ENCODE peak calls at places on chromosomes 6 and 20, in five cellular contexts. S is HepG2, O is A549, F is HCT116, V is endothelial cell of umbilical vein. D is an unnamed sample.

GRCh38 chr6:44733146-44733545 is 345.6 kb downstream of the CDC5L start:
- DNase-seq in S (no peak), O (no peak), F (no peak), V (no peak), D (no peak)

GRCh38 chr6:13919861-13920260 is 4.9 kb upstream of the RNF182 start:
- DNase-seq in S (no peak), O (no peak), F (no peak), V (no peak), D (no peak)

GRCh38 chr6:43219119-43219518 is 10.2 kb downstream of the DNPH1 start:
- DNase-seq in S (no peak), O (no peak), F (no peak), V (no peak), D (no peak)

GRCh38 chr6:54980511-54981275 is 134.1 kb downstream of the FAM83B start:
- DNase-seq in S (no peak), O (no peak), F (no peak), V (no peak), D (no peak)

GRCh38 chr20:32761831-32762753 is at the start of gene DNMT3B:
- DNase-seq in S (peak; percentile 60), O (peak; percentile 84), F (peak; percentile 41), V (peak; percentile 79), D (peak; percentile 92)

GRCh38 chr6:55433446-55434130 is 106.3 kb downstream of the GFRAL start:
- DNase-seq in S (no peak), O (no peak), F (no peak), V (no peak), D (peak; percentile 45)

GRCh38 chr20:48807586-48808381 is 20.0 kb downstream of the PREX1 start:
- DNase-seq in S (no peak), O (no peak), F (no peak), V (no peak), D (no peak)

GRCh38 chr6:21033575-21034026 is 499.3 kb downstream of the CDKAL1 start:
- DNase-seq in S (no peak), O (peak; percentile 14), F (no peak), V (peak; percentile 27), D (no peak)

GRCh38 chr6:35635601-35636597 is 52.8 kb downstream of the FKBP5 start:
- DNase-seq in S (no peak), O (no peak), F (no peak), V (no peak), D (no peak)

GRCh38 chr6:100353276-100354015 is 111.3 kb downstream of the SIM1 start:
- DNase-seq in S (no peak), O (no peak), F (no peak), V (no peak), D (peak; percentile 33)

GRCh38 chr6:133986942-133987341 is 33.9 kb downstream of the TBPL1 start:
- DNase-seq in S (no peak), O (no peak), F (no peak), V (no peak), D (no peak)

GRCh38 chr6:40630046-40630445 is 42.9 kb upstream of the LRFN2 start:
- DNase-seq in S (no peak), O (no peak), F (no peak), V (no peak), D (no peak)

GRCh38 chr20:7903429-7903828 is 36.8 kb downstream of the HAO1 start:
- DNase-seq in S (no peak), O (no peak), F (no peak), V (no peak), D (no peak)

GRCh38 chr6:139539852-139540251 is 165.4 kb upstream of the CITED2 start:
- DNase-seq in S (peak; percentile 52), O (peak; percentile 76), F (peak; percentile 68), V (peak; percentile 13), D (no peak)

GRCh38 chr6:98848539-98849210 is 14.3 kb downstream of the POU3F2 start:
- DNase-seq in S (no peak), O (no peak), F (no peak), V (no peak), D (no peak)

GRCh38 chr20:64209148-64209547 is 44.9 kb downstream of the MYT1 start:
- DNase-seq in S (no peak), O (no peak), F (no peak), V (no peak), D (no peak)

GRCh38 chr6:25482996-25483395 is 169.0 kb upstream of the SCGN start:
- DNase-seq in S (no peak), O (no peak), F (no peak), V (no peak), D (no peak)

GRCh38 chr6:163620101-163620500 is 205.6 kb downstream of the QKI start:
- DNase-seq in S (no peak), O (no peak), F (no peak), V (no peak), D (no peak)

GRCh38 chr6:4009486-4009885 is 69.5 kb downstream of the FAM217A start:
- DNase-seq in S (no peak), O (no peak), F (no peak), V (no peak), D (no peak)

GRCh38 chr6:4010035-4010434 is 68.9 kb downstream of the FAM217A start:
- DNase-seq in S (no peak), O (no peak), F (no peak), V (no peak), D (no peak)

GRCh38 chr6:4010682-4011081 is 68.3 kb downstream of the FAM217A start:
- DNase-seq in S (peak; percentile 49), O (no peak), F (no peak), V (no peak), D (peak; percentile 77)

GRCh38 chr6:4004249-4004648 is 74.7 kb downstream of the FAM217A start:
- DNase-seq in S (no peak), O (no peak), F (no peak), V (no peak), D (no peak)

DNA sequence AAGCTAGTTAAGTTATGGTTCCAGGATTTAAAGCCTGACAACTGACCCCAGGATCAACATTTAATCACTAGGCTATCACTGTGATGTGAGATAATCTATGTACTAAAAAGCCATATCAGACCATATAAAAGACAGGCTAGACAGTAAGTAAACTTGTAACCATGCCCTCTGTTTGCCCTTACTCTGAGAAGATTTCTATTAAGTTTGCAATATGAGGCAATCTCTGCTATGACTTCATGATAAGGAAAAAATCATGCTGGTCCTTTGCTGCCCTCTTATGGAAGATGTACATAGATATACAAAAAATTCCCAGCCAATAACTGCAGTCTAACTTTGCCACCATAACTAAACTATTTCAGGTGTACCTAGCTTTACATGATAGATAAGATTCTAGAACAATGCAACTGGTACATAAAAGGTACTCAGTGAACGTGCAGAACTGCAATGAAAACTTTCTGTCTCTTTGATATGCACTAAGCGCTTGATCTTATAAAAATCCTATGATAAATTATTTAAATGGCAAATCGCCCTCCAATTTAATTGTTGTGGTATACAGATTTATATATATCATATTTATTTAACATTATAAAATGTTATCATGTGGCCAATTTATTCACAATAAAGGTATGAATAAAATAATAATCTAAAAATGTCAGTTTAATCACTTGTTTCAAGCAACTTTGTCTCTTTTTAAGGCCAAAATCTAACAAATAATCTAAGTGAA is 70.5 kb downstream of the FAM217A start:
- DNase-seq in S (peak; percentile 86), O (peak; percentile 85), F (peak; percentile 56), V (peak; percentile 76), D (peak; percentile 82)
- TF ChIP-seq CTCF in S (peak; percentile 76), O (peak; percentile 63), F (peak; percentile 62), V (peak; percentile 45), D (peak; percentile 43)

DNA sequence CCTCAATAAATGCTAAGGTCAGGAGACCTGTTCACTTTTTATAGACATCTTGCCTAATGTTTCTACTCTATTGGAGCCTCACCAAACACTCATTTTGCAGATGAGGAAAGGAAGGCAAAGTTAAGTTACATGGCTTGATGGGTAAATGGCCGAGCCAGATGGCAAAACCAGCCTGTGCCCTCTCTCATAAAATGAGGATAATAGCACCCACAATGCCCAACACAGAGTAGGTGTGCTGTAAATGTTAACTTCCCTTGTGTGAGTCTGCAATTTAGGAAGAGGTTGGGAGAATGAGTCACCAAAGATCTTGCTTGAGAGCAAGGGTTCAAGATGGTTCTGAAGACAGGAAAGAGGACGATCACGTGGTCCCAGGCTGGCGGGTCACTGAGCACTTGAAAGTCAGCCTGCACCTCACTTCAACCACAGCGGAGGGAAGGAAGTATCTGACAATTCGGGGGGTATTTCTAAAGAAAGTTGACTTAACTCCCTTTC is 3.3 kb downstream of the KCNK5 start:
- DNase-seq in S (no peak), O (no peak), F (no peak), V (no peak), D (peak; percentile 96)
- TF ChIP-seq MAX in S (no peak), O (no peak), F (no peak), V (no peak), D (peak; percentile 99)

DNA sequence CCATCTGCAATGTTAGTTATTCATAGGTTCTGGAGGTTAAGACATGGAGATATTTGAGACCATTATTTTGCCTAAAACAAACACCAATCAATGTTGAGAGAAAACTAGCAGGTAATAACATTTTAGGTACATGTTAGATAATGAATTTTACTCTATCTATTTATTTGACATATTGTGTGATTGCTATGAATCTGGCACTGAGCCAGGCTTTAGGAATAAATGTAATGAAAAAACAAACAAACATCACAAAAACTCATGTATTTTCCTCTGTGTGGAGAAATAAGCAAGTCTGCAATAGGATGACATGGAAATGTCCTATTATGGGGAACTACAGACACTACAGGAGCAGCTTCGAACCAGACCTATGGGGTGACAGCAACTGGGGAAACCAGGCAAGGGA is 57.8 kb downstream of the OPN5 start:
- DNase-seq in S (no peak), O (no peak), F (no peak), V (no peak), D (no peak)
- H3K4me3 ChIP-seq in S (no peak overlapping the region), O (no peak overlapping the region), F (no peak overlapping the region), V (no peak overlapping the region), D (no peak overlapping the region)

GRCh38 chr20:25352746-25353145 is 37.9 kb downstream of the ABHD12 start:
- DNase-seq in S (no peak), O (no peak), F (no peak), V (no peak), D (no peak)

GRCh38 chr20:25355191-25355590 is 35.4 kb downstream of the ABHD12 start:
- DNase-seq in S (no peak), O (no peak), F (no peak), V (no peak), D (peak; percentile 18)

GRCh38 chr20:25353368-25353753 is 37.3 kb downstream of the ABHD12 start:
- DNase-seq in S (no peak), O (no peak), F (no peak), V (no peak), D (no peak)

GRCh38 chr20:25355866-25356265 is 34.8 kb downstream of the ABHD12 start:
- DNase-seq in S (no peak), O (no peak), F (no peak), V (no peak), D (no peak)

DNA sequence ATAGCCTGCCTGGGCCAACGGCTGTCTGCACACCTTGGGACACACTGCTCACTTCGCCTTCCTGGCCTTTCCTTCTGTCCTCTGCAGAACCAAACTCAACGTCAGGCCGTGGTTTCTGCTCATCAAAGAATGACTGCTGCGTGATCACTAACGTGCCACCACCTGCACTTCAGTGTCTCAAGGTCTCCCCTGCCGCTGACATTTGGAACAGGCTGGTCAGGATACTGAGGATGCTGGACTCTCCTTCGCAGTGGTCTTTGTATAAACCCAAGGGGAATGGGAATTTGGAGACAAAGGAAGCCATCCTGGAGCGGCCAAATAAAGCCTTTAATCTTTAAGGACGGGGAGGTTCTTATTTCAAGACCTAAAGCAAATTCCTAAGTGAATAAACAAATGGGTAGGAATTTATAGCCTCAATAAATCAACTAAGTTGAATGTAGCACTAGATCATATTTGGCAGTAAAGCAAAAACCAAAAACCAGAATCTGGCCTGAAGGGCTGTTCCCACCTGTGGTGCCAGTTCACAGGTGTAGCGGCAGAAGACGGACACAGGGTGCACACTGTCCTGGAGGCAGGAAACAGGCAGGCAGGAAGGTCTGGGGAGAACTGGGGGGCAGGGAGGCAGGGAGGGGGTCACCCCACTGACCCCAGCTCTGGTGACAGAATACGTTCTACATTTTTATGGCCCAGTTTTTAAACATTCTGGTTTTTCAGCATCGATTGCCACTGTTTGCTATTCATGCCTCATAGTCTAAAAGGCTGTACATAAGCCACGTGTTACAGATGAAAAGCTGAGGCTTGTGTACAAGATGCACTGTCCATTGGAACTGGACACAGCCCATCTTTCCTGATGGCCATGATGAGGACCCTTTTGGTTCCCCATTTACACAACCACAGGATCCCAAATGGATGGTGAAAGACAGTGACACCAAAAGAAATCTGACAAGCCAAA is 36.6 kb downstream of the ABHD12 start:
- DNase-seq in S (no peak), O (no peak), F (no peak), V (no peak), D (no peak)
- TF ChIP-seq CTCF in S (no peak), O (no peak), F (no peak), V (no peak), D (no peak)

D was measured in NB4.